ENCODE peak calls at places on chromosomes 2 and 18, in four cellular contexts. M, G, B and J are unnamed samples.

GRCh38 chr2:47193607-47194006 is 38.5 kb upstream of the STPG4 start:
- DNase-seq in B (no peak), M (no peak), G (no peak), J (no peak)

GRCh38 chr2:30236591-30237245 is 5.4 kb downstream of the LBH start:
- DNase-seq in G (peak), B (no peak), M (no peak), J (no peak)

GRCh38 chr2:205734436-205734835 is 52.1 kb downstream of the NRP2 start:
- DNase-seq in B (no peak), G (peak), M (peak), J (peak)

GRCh38 chr2:37855283-37856041 is 69.6 kb upstream of the RMDN2 start:
- DNase-seq in G (no peak), M (no peak), B (no peak), J (no peak)

GRCh38 chr2:176100547-176101140 is 1.0 kb downstream of the HOXD12 start:
- DNase-seq in B (no peak), G (peak), M (no peak), J (no peak)

GRCh38 chr18:40380657-40381441 is 1574.2 kb upstream of the PIK3C3 start:
- DNase-seq in M (no peak), G (no peak), B (no peak), J (peak)

GRCh38 chr18:3402962-3403585 is 46.9 kb upstream of the TGIF1 start:
- DNase-seq in B (no peak), G (no peak), M (peak), J (peak)

GRCh38 chr2:190467575-190468083 is 59.5 kb downstream of the MFSD6 start:
- DNase-seq in G (no peak), M (no peak), B (peak), J (peak)

GRCh38 chr18:79460445-79461300 is 64.9 kb downstream of the NFATC1 start:
- DNase-seq in B (no peak), G (no peak), M (no peak), J (peak)

GRCh38 chr2:133390151-133390550 is 178.1 kb downstream of the NCKAP5 start:
- DNase-seq in B (no peak), G (no peak), M (no peak), J (peak)

GRCh38 chr2:38230756-38231155 is 146.3 kb downstream of the ATL2 start:
- DNase-seq in G (no peak), M (no peak), B (no peak), J (no peak)

GRCh38 chr18:59228361-59228760 is 8.4 kb downstream of the GRP start:
- DNase-seq in B (no peak), G (no peak), M (no peak), J (no peak)

GRCh38 chr2:69298862-69299261 is 88.2 kb downstream of the GFPT1 start:
- DNase-seq in B (no peak), G (no peak), M (no peak), J (peak)

GRCh38 chr2:54380627-54381026 is 75.5 kb upstream of the SPTBN1 start:
- DNase-seq in M (no peak), G (no peak), B (no peak), J (no peak)

GRCh38 chr2:26068602-26069298 is 34.9 kb downstream of the RAB10 start:
- DNase-seq in B (no peak), M (peak), G (no peak), J (peak)

GRCh38 chr18:8478166-8478967 is 130.9 kb upstream of the RAB12 start:
- DNase-seq in M (peak), G (peak), B (peak), J (peak)

GRCh38 chr2:191345788-191346187 is 100.6 kb downstream of the MYO1B start:
- DNase-seq in M (no peak), G (no peak), B (no peak), J (peak)

GRCh38 chr2:84247532-84247931 is 211.5 kb downstream of the SUCLG1 start:
- DNase-seq in B (no peak), G (no peak), M (peak), J (no peak)

GRCh38 chr2:42864641-42865280 is 72.4 kb upstream of the HAAO start:
- DNase-seq in G (no peak), M (no peak), B (no peak), J (no peak)

GRCh38 chr18:24878289-24878688 is 417.9 kb downstream of the HRH4 start:
- DNase-seq in M (peak), B (no peak), G (no peak), J (peak)

GRCh38 chr18:49514577-49514976 is 27.5 kb upstream of the C18orf32 start:
- DNase-seq in B (no peak), G (no peak), M (no peak), J (no peak)

GRCh38 chr2:120246546-120247300 is 5.9 kb upstream of the RALB start:
- DNase-seq in B (no peak), G (no peak), M (no peak), J (peak)

GRCh38 chr2:208222351-208222750 is 32.5 kb downstream of the IDH1 start:
- DNase-seq in B (no peak), G (no peak), M (no peak), J (peak)

GRCh38 chr18:50388988-50389387 is 14.1 kb downstream of the SKA1 start:
- DNase-seq in B (no peak), M (no peak), G (no peak), J (no peak)

GRCh38 chr2:43132523-43133301 is 93.7 kb downstream of the ZFP36L2 start:
- DNase-seq in G (no peak), B (no peak), M (no peak), J (no peak)

GRCh38 chr2:240338274-240338673 is 97.2 kb upstream of the GPC1 start:
- DNase-seq in G (no peak), M (no peak), B (no peak), J (no peak)

GRCh38 chr2:7418343-7418742 is 501.1 kb downstream of the RNF144A start:
- DNase-seq in B (no peak), G (no peak), M (no peak), J (no peak)

GRCh38 chr2:240814946-240815760 is 4.9 kb downstream of the KIF1A start:
- DNase-seq in M (no peak), B (no peak), G (no peak), J (no peak)

DNA sequence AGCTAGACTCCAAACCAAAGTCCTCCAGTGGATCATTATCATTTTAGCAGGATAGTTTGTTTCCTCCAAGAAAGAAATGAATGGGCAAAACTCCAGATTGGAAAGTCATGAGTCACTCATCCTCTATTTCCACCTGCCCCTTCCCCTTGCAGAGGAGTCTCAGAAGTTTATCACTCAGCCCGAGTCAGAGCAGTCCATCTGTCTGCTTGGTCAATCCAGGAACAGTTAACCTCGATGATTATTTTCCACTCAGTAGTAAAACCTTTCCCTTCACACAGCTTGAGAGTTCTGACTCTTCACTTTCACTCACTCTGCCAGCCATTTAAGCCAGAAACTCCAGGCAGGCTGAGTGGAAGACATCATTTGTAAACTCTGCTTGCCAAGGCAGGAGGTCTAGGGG is 462.1 kb downstream of the BCL11A start:
- DNase-seq in G (no peak), M (no peak), B (no peak), J (no peak)
- H3K18ac ChIP-seq in G (no peak), M (no peak), B (no peak), J (no peak)

DNA sequence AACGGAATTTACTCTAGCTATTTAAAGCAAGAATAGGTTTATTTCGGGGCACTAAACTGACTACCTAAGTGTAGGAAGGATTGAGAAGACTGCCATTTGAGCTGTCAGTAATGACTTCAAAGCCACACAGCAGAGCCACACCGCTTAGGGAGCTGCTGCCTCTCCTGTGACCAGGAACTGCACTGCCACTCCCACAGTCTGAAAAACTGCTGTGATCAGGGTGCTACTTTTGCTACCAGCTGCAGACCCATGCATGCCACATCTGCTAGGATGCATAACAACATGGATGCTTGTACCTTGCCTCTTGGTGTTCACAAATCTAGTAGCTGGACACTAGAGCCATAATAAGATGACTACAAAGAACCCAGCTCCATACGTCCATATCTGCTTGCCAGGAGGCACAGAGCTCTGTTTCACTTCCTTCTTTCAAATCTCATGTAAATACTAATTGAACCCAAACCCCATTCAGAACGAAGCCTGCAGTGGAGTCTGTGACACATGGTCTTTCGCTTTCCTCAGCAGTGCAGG is 2.2 kb downstream of the DSG2 start:
- DNase-seq in M (no peak), G (no peak), B (no peak), J (no peak)
- H3K18ac ChIP-seq in M (no peak), G (no peak), B (no peak), J (no peak)

GRCh38 chr2:235570256-235570655 is 76.4 kb downstream of the AGAP1 start:
- DNase-seq in B (no peak), G (no peak), M (peak), J (no peak)

GRCh38 chr2:235569837-235570236 is 76.0 kb downstream of the AGAP1 start:
- DNase-seq in M (no peak), B (no peak), G (no peak), J (no peak)

GRCh38 chr2:235572592-235572991 is 78.7 kb downstream of the AGAP1 start:
- DNase-seq in M (no peak), B (no peak), G (no peak), J (no peak)

GRCh38 chr2:235573331-235574221 is 79.7 kb downstream of the AGAP1 start:
- DNase-seq in M (no peak), G (no peak), B (no peak), J (no peak)

GRCh38 chr2:235570966-235571692 is 77.3 kb downstream of the AGAP1 start:
- DNase-seq in B (no peak), G (no peak), M (no peak), J (no peak)
- H3K18ac ChIP-seq in B (no peak), G (no peak), M (no peak), J (no peak)

GRCh38 chr2:15940661-15941482 is 522 bp downstream of the MYCN start:
- DNase-seq in B (peak), G (no peak), M (peak), J (no peak)
- H3K18ac ChIP-seq in B (peak), G (no peak), M (peak), J (no peak)

GRCh38 chr18:39211461-39211860 is 1645.9 kb upstream of the CELF4 start:
- DNase-seq in B (no peak), M (no peak), G (no peak), J (no peak)
- H3K18ac ChIP-seq in B (no peak), M (no peak), G (no peak), J (no peak)

DNA sequence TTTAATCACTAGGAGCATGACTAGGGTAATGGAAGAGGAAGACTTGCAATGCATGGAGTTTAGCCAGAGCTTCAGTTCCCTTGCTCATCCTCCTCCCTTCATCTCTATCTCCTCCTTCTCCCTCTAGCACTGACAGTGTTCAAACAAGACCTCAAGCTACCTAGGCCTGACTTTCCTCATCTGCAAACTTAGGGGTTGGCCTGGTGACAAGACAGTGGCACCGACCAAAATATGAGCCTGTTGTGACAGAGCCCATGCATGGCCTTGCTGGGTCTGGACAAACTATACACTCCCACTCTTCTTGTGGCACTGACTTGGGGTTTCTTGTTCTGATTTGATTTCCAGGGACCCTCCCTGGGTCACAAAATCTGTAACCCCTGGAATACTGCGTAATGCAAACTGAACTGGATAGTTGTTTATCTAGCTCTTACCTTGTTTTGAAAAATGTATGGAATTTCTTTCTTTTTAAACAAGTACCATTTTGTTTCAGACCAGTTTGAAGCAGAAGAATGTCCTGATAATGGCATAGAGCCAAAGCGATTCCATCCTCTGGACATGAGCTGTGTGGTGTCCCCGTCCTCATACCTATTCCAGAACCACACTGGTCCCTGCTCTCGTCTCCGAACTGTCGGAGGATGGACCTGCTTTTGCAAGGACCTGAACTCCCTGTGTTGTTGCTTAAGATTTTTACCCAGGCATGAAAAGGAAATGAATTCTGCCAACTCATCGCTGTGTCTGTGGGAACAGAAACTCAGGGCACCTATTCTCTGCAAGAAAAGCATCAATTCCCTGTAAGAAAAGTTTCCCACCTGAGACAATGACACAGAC is 33.4 kb upstream of the PPP4R1 start:
- DNase-seq in B (no peak), G (no peak), M (no peak), J (no peak)
- H3K18ac ChIP-seq in B (no peak), G (peak), M (peak), J (peak)